ENCODE peak calls at places on chromosome 10, in nine cellular contexts. P is breast epithelium, G is transverse colon, S is DND-41, O is PC-9, B is uterus, R is SJSA1, Q is Peyer's patch, J is A549. D is an unnamed sample.

GRCh38 chr10:34454590-34455289 is 360.4 kb downstream of the PARD3 start:
- DNase-seq in P (no peak), G (no peak), S (no peak), O (no peak), B (no peak), R (no peak), Q (no peak), J (no peak), D (no peak)

GRCh38 chr10:99521474-99522077 is 11.2 kb upstream of the NKX2-3 start:
- DNase-seq in P (no peak), G (no peak), S (no peak), O (no peak), B (no peak), R (no peak), Q (no peak), J (no peak), D (no peak)

GRCh38 chr10:126754966-126755365 is 84.5 kb upstream of the C10orf90 start:
- DNase-seq in P (no peak), G (no peak), S (no peak), O (no peak), B (no peak), R (no peak), Q (no peak), J (no peak), D (no peak)

GRCh38 chr10:124722812-124723783 is 21.1 kb downstream of the FAM53B start:
- DNase-seq in P (no peak), G (peak; percentile 66), S (peak; percentile 51), O (no peak), B (no peak), R (no peak), Q (peak; percentile 59), J (no peak), D (peak; percentile 63)

GRCh38 chr10:68106656-68107055 is 2.6 kb upstream of the MYPN start:
- DNase-seq in P (no peak), G (no peak), S (no peak), O (no peak), B (no peak), R (peak; percentile 73), Q (no peak), J (no peak), D (no peak)

GRCh38 chr10:99881371-99881770 is 98.9 kb downstream of the ABCC2 start:
- DNase-seq in P (no peak), G (no peak), S (no peak), O (no peak), B (no peak), R (no peak), Q (no peak), J (no peak), D (no peak)

GRCh38 chr10:116465541-116465940 is 37.9 kb downstream of the PNLIPRP3 start:
- DNase-seq in P (no peak), G (no peak), S (no peak), O (no peak), B (no peak), R (no peak), Q (no peak), J (no peak), D (no peak)

GRCh38 chr10:84783386-84783785 is 455.0 kb downstream of the CCSER2 start:
- DNase-seq in P (no peak), G (no peak), S (peak; percentile 37), O (no peak), B (no peak), R (peak; percentile 36), Q (no peak), J (peak; percentile 23), D (peak; percentile 49)

GRCh38 chr10:86686972-86687371 is 18.7 kb downstream of the LDB3 start:
- DNase-seq in P (no peak), G (no peak), S (no peak), O (no peak), B (no peak), R (no peak), Q (no peak), J (no peak), D (no peak)

GRCh38 chr10:86685893-86686632 is 17.8 kb downstream of the LDB3 start:
- DNase-seq in P (no peak), G (no peak), S (no peak), O (no peak), B (no peak), R (no peak), Q (no peak), J (no peak), D (no peak)

GRCh38 chr10:86689146-86689545 is 20.8 kb downstream of the LDB3 start:
- DNase-seq in P (no peak), G (no peak), S (no peak), O (no peak), B (no peak), R (no peak), Q (no peak), J (no peak), D (no peak)

GRCh38 chr10:86688398-86688921 is 20.1 kb downstream of the LDB3 start:
- DNase-seq in P (no peak), G (peak; percentile 63), S (peak; percentile 61), O (peak; percentile 38), B (peak; percentile 50), R (peak; percentile 67), Q (peak; percentile 42), J (peak; percentile 63), D (peak; percentile 72)

DNA sequence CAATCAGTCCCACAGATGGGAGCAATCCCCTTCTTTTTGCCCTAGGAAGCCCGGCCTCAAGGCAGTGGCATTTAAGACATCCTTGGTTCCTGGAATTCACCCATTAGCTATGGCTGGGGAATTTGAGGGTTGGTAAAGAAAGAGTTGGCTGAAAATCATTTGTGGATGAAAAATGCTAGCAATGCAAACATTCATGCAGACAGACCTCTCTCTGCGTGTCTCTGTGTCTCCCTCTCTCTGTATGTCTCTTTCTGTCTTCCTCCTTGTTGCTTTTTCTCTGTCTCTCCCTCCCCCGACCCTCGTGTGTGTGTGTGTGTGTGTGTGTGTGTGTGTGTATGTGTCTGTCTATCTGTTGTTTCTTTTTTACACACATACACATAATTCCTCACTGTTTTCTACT is 19.4 kb downstream of the LDB3 start:
- DNase-seq in P (no peak), G (no peak), S (no peak), O (no peak), B (no peak), R (peak; percentile 67), Q (no peak), J (no peak), D (no peak)
- H3K27ac ChIP-seq in P (no peak overlapping the region), G (peak overlapping the region; percentile 53), S (no peak overlapping the region), O (no peak overlapping the region), B (peak overlapping the region; percentile 9), R (peak overlapping the region; percentile 4), Q (peak overlapping the region; percentile 52), J (no peak overlapping the region), D (no peak overlapping the region)

GRCh38 chr10:132647424-132647823 is 109.8 kb downstream of the INPP5A start:
- DNase-seq in P (no peak), G (no peak), S (no peak), O (no peak), B (no peak), R (no peak), Q (no peak), J (no peak), D (no peak)

GRCh38 chr10:132644544-132645530 is 107.2 kb downstream of the INPP5A start:
- DNase-seq in P (peak; percentile 47), G (no peak), S (no peak), O (no peak), B (peak; percentile 14), R (no peak), Q (no peak), J (no peak), D (no peak)

GRCh38 chr10:132645630-132646442 is 108.2 kb downstream of the INPP5A start:
- DNase-seq in P (peak; percentile 45), G (no peak), S (no peak), O (no peak), B (peak; percentile 11), R (no peak), Q (no peak), J (no peak), D (no peak)

GRCh38 chr10:132648072-132648855 is 110.7 kb downstream of the INPP5A start:
- DNase-seq in P (no peak), G (no peak), S (no peak), O (no peak), B (no peak), R (no peak), Q (no peak), J (no peak), D (no peak)

GRCh38 chr10:132646443-132647097 is 109.0 kb downstream of the INPP5A start:
- DNase-seq in P (peak; percentile 41), G (no peak), S (no peak), O (no peak), B (peak; percentile 11), R (no peak), Q (no peak), J (no peak), D (no peak)
- H3K4me1 ChIP-seq in P (no peaks in the 10 kb centered on the region), G (peaks cover 7% of the 10 kb centered on the region), S (no peaks in the 10 kb centered on the region), O (no peaks in the 10 kb centered on the region), B (peaks cover 3% of the 10 kb centered on the region), R (no peaks in the 10 kb centered on the region), Q (no peaks in the 10 kb centered on the region), J (no peaks in the 10 kb centered on the region), D (no peaks in the 10 kb centered on the region)

DNA sequence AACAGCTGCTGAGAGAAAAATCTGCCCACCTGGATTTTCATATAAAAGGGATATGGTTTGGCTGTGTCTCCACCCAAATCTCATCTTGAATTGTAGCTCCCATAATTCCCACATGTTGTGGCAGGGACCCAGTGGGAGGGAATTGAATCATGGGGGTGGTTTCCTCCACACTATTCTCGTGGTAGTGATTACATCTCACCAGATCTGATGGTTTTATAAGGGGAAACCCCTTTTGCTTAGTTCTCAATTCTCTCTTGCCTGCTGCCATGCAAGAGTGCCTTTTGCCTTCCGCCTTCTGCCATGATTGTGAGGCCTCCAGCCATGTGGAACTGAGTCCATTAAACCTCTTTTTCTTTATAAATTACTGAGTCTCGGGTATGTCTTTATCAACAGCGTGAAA is 20.8 kb upstream of the MKI67 start:
- DNase-seq in P (no peak), G (no peak), S (no peak), O (no peak), B (no peak), R (no peak), Q (no peak), J (no peak), D (no peak)
- H3K27ac ChIP-seq in P (no peak overlapping the region), G (no peak overlapping the region), S (no peak overlapping the region), O (no peak overlapping the region), B (no peak overlapping the region), R (no peak overlapping the region), Q (no peak overlapping the region), J (no peak overlapping the region), D (no peak overlapping the region)

GRCh38 chr10:18343573-18343972 is 203.3 kb downstream of the CACNB2 start:
- DNase-seq in P (no peak), G (no peak), S (no peak), O (no peak), B (no peak), R (no peak), Q (no peak), J (no peak), D (no peak)

GRCh38 chr10:18345308-18345707 is 205.1 kb downstream of the CACNB2 start:
- DNase-seq in P (no peak), G (no peak), S (no peak), O (no peak), B (no peak), R (no peak), Q (no peak), J (no peak), D (no peak)

GRCh38 chr10:18340496-18341051 is 200.3 kb downstream of the CACNB2 start:
- DNase-seq in P (no peak), G (no peak), S (no peak), O (no peak), B (no peak), R (no peak), Q (no peak), J (no peak), D (no peak)

DNA sequence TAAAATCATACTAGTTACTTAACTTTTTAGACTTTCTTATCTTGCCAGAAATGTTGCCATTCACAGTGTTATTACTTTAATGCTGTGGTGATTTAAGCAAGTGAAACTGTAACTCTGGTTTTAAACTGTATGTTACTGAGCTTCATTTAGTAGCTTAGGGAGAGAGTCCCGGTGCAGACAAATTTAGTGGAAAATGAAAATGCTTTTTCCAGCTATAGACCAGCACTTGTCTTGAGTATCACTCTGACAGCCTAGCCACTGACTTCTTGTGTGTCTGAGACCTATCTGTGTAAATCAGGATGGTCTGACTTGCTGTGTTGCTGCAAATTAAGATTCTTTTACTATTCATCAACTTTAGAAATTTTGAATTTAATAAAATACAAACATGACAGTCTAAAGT is 200.8 kb downstream of the CACNB2 start:
- DNase-seq in P (no peak), G (no peak), S (no peak), O (no peak), B (no peak), R (no peak), Q (no peak), J (no peak), D (no peak)
- H3K4me1 ChIP-seq in P (no peaks in the 10 kb centered on the region), G (no peaks in the 10 kb centered on the region), S (no peaks in the 10 kb centered on the region), O (no peaks in the 10 kb centered on the region), B (no peaks in the 10 kb centered on the region), R (no peaks in the 10 kb centered on the region), Q (no peaks in the 10 kb centered on the region), J (no peaks in the 10 kb centered on the region), D (no peaks in the 10 kb centered on the region)

D was measured in Karpas-422.